ENCODE peak calls at places on chromosomes 1 and 21, in six cellular contexts. J, Y, E, G, W and C are unnamed samples.

GRCh38 chr1:227774051-227774720 is 39.0 kb downstream of the SNAP47 start:
- DNase-seq in J (no peak), Y (no peak), E (no peak), G (no peak), W (no peak), C (no peak)

GRCh38 chr1:31414692-31415370 is 1.8 kb downstream of the SERINC2 start:
- DNase-seq in J (no peak), Y (no peak), E (peak; percentile 41), G (no peak), W (no peak), C (no peak)

GRCh38 chr1:38641661-38642060 is 217.9 kb downstream of the RRAGC start:
- DNase-seq in J (no peak), Y (no peak), E (no peak), G (no peak), W (no peak), C (no peak)

GRCh38 chr1:202034683-202035462 is 24.5 kb downstream of the ELF3 start:
- DNase-seq in J (no peak), Y (peak; percentile 30), E (peak; percentile 98), G (peak; percentile 90), W (no peak), C (peak; percentile 87)

GRCh38 chr1:8571200-8571984 is 246.0 kb downstream of the RERE start:
- DNase-seq in J (no peak), Y (peak; percentile 45), E (peak; percentile 49), G (no peak), W (no peak), C (peak; percentile 41)

GRCh38 chr1:18404460-18404859 is 76.3 kb upstream of the KLHDC7A start:
- DNase-seq in J (no peak), Y (no peak), E (no peak), G (no peak), W (no peak), C (no peak)

GRCh38 chr1:117324357-117324756 is 42.9 kb upstream of the MAN1A2 start:
- DNase-seq in J (no peak), Y (no peak), E (no peak), G (no peak), W (no peak), C (no peak)

GRCh38 chr1:35390600-35391494 is 122.3 kb downstream of the ZMYM4 start:
- DNase-seq in J (no peak), Y (no peak), E (no peak), G (no peak), W (no peak), C (no peak)

GRCh38 chr1:193284219-193284618 is 97.8 kb upstream of the B3GALT2 start:
- DNase-seq in J (no peak), Y (no peak), E (no peak), G (no peak), W (no peak), C (no peak)

GRCh38 chr1:155379180-155379876 is 58.6 kb downstream of the RUSC1 start:
- DNase-seq in J (no peak), Y (peak; percentile 5), E (no peak), G (peak; percentile 18), W (no peak), C (no peak)

GRCh38 chr1:25911162-25911561 is 4.9 kb upstream of the STMN1 start:
- DNase-seq in J (no peak), Y (no peak), E (no peak), G (no peak), W (no peak), C (no peak)

GRCh38 chr1:7300893-7301292 is 470.2 kb upstream of the VAMP3 start:
- DNase-seq in J (no peak), Y (no peak), E (no peak), G (no peak), W (no peak), C (no peak)

GRCh38 chr1:3743421-3743820 is 8.8 kb upstream of the CCDC27 start:
- DNase-seq in J (no peak), Y (no peak), E (no peak), G (no peak), W (no peak), C (no peak)

GRCh38 chr1:32919811-32920733 is 18.9 kb upstream of the TMEM54 start:
- DNase-seq in J (no peak), Y (no peak), E (no peak), G (no peak), W (no peak), C (no peak)

GRCh38 chr1:44390277-44390676 is 14.8 kb upstream of the RNF220 start:
- DNase-seq in J (no peak), Y (no peak), E (no peak), G (no peak), W (no peak), C (no peak)

GRCh38 chr21:46111857-46112730 is 14.2 kb downstream of the COL6A2 start:
- DNase-seq in J (no peak), Y (no peak), E (no peak), G (no peak), W (no peak), C (no peak)

GRCh38 chr1:110228386-110228785 is 18.3 kb downstream of the KCNC4 start:
- DNase-seq in J (no peak), Y (no peak), E (no peak), G (no peak), W (no peak), C (no peak)

GRCh38 chr1:117673405-117673804 is 67.6 kb downstream of the TENT5C start:
- DNase-seq in J (no peak), Y (no peak), E (no peak), G (no peak), W (no peak), C (no peak)

GRCh38 chr1:84117868-84118267 is 26.2 kb upstream of the PRKACB start:
- DNase-seq in J (no peak), Y (no peak), E (no peak), G (no peak), W (no peak), C (no peak)